ENCODE peak calls at places on chromosome 1, in seven cellular contexts. Z is NCI-H187 treated with DMSO at 0.1 percent for 48 hours; U is stimulated activated CD4-positive, alpha-beta T cell treated with anti-CD3 and anti-CD28 coated beads, Interleukin-12 subunit alpha, Interleukin-12 subunit beta, amount 100 ng/mL, for 4 hours; A is Jurkat, Clone E6-1; E is HFFc6; D is kidney tubule cell; G is brain microvascular endothelial cell. Y is an unnamed sample.

GRCh38 chr1:8135250-8135649 is 109.1 kb upstream of the ERRFI1 start:
- DNase-seq in G (no peak), A (no peak), E (no peak), D (no peak), U (no peak), Z (no peak), Y (no peak)

GRCh38 chr1:226979115-226979516 is 39.0 kb downstream of the COQ8A start:
- DNase-seq in U (no peak), E (no peak), G (no peak), Z (no peak), A (no peak), D (no peak), Y (no peak)

GRCh38 chr1:8821084-8821483 is 3.6 kb upstream of the RERE start:
- DNase-seq in D (peak; percentile 51), G (no peak), A (no peak), Z (no peak), U (no peak), E (no peak), Y (no peak)

GRCh38 chr1:100861379-100861778 is 33.3 kb downstream of the EXTL2 start:
- DNase-seq in E (no peak), Z (no peak), G (no peak), A (no peak), D (no peak), U (no peak), Y (no peak)

GRCh38 chr1:170146861-170147260 is 1.1 kb downstream of the NTMT2 start:
- DNase-seq in G (no peak), Z (no peak), U (no peak), E (no peak), A (peak; percentile 95), D (no peak), Y (no peak)

GRCh38 chr1:204941415-204942338 is 71.0 kb downstream of the NFASC start:
- DNase-seq in A (peak; percentile 52), G (peak; percentile 61), D (peak; percentile 65), U (peak; percentile 37), Z (peak; percentile 11), E (peak; percentile 37), Y (no peak)

GRCh38 chr1:178055093-178055492 is 38.8 kb upstream of the RASAL2 start:
- DNase-seq in D (peak; percentile 61), A (peak; percentile 19), G (no peak), Z (no peak), E (no peak), U (no peak), Y (no peak)

GRCh38 chr1:179777731-179778130 is 34.6 kb downstream of the FAM163A start:
- DNase-seq in D (no peak), A (no peak), G (no peak), E (no peak), U (no peak), Z (no peak), Y (no peak)

GRCh38 chr1:27601321-27601770 is 2.6 kb downstream of the AHDC1 start:
- DNase-seq in Z (no peak), E (no peak), D (no peak), U (no peak), G (no peak), A (no peak), Y (no peak)

GRCh38 chr1:156667968-156668709 is 9.1 kb downstream of the NES start:
- DNase-seq in U (no peak), A (no peak), D (no peak), G (no peak), Z (no peak), E (no peak), Y (no peak)

GRCh38 chr1:15354580-15354965 is 55.1 kb upstream of the EFHD2 start:
- DNase-seq in Z (no peak), D (no peak), A (no peak), U (no peak), E (peak; percentile 66), G (peak; percentile 40), Y (no peak)

GRCh38 chr1:221117548-221117951 is 238.3 kb downstream of the HLX start:
- DNase-seq in E (peak; percentile 93), D (peak; percentile 99), G (peak; percentile 50), A (no peak), Z (no peak), U (no peak), Y (no peak)

GRCh38 chr1:15345711-15346355 is 63.9 kb upstream of the EFHD2 start:
- DNase-seq in Z (no peak), A (no peak), E (no peak), D (no peak), U (no peak), G (no peak), Y (peak; percentile 68)

GRCh38 chr1:64378826-64379225 is 91.1 kb upstream of the CACHD1 start:
- DNase-seq in A (no peak), Z (no peak), D (no peak), G (no peak), U (no peak), E (no peak), Y (no peak)

GRCh38 chr1:47189844-47190562 is at the start of gene PDZK1IP1:
- DNase-seq in E (peak; percentile 41), U (no peak), G (peak; percentile 31), A (no peak), D (peak; percentile 100), Z (no peak), Y (peak; percentile 72)

GRCh38 chr1:90717665-90718410 is 736 bp upstream of the BARHL2 start:
- DNase-seq in D (no peak), U (no peak), E (no peak), Z (no peak), G (no peak), A (peak; percentile 48), Y (no peak)

GRCh38 chr1:235938714-235939487 is 72.2 kb upstream of the LYST start:
- DNase-seq in E (no peak), D (no peak), U (no peak), Z (no peak), A (no peak), G (no peak), Y (no peak)

GRCh38 chr1:95309031-95309459 is 75.0 kb downstream of the RWDD3 start:
- DNase-seq in D (peak; percentile 37), E (peak; percentile 18), U (no peak), Z (no peak), G (peak; percentile 14), A (peak; percentile 10), Y (no peak)

GRCh38 chr1:240122639-240123604 is 31.2 kb downstream of the FMN2 start:
- DNase-seq in D (peak; percentile 26), E (no peak), Z (peak; percentile 61), G (peak; percentile 42), U (no peak), A (no peak), Y (no peak)

GRCh38 chr1:157200451-157200850 is 62.3 kb upstream of the ETV3 start:
- DNase-seq in E (no peak), Z (no peak), A (no peak), G (no peak), U (no peak), D (no peak), Y (no peak)

GRCh38 chr1:177124578-177125278 is 39.8 kb downstream of the ASTN1 start:
- DNase-seq in G (no peak), U (no peak), A (no peak), D (no peak), Z (no peak), E (no peak), Y (no peak)

GRCh38 chr1:172476218-172476811 is 32.4 kb upstream of the PIGC start:
- DNase-seq in E (no peak), A (no peak), Z (no peak), U (no peak), D (peak; percentile 94), G (no peak), Y (peak; percentile 93)

GRCh38 chr1:94178896-94179295 is 57.9 kb upstream of the ABCA4 start:
- DNase-seq in E (no peak), U (no peak), Z (no peak), D (no peak), G (no peak), A (no peak), Y (no peak)

GRCh38 chr1:195831789-195832188 is 776.5 kb downstream of the KCNT2 start:
- DNase-seq in D (no peak), G (no peak), A (no peak), U (no peak), E (no peak), Z (no peak), Y (no peak)

GRCh38 chr1:202835548-202836072 is 24.9 kb downstream of the PCAT6 start:
- DNase-seq in D (no peak), Z (no peak), E (no peak), A (peak; percentile 66), U (no peak), G (no peak), Y (no peak)

GRCh38 chr1:222892137-222892763 is 77.4 kb downstream of the DISP1 start:
- DNase-seq in G (peak; percentile 92), D (peak; percentile 83), A (no peak), U (no peak), E (peak; percentile 92), Z (no peak), Y (no peak)

GRCh38 chr1:1137256-1138045 is 21.6 kb upstream of the C1orf159 start:
- DNase-seq in A (peak; percentile 41), U (peak; percentile 71), D (no peak), Z (no peak), G (no peak), E (no peak), Y (no peak)

GRCh38 chr1:39701092-39701460 is 9.8 kb upstream of the HPCAL4 start:
- DNase-seq in Z (no peak), E (no peak), A (no peak), D (peak; percentile 28), G (peak; percentile 82), U (no peak), Y (no peak)

GRCh38 chr1:36475341-36475740 is 7.4 kb downstream of the CSF3R start:
- DNase-seq in U (no peak), D (no peak), Z (no peak), A (no peak), E (no peak), G (no peak), Y (no peak)

GRCh38 chr1:2540816-2541492 is 10.9 kb upstream of the HES5 start:
- DNase-seq in G (no peak), U (peak; percentile 33), Z (no peak), E (no peak), D (no peak), A (no peak), Y (no peak)

GRCh38 chr1:92411511-92411910 is 75.2 kb downstream of the GFI1 start:
- DNase-seq in A (peak; percentile 28), D (peak; percentile 18), G (peak; percentile 53), U (no peak), Z (no peak), E (peak; percentile 70), Y (peak; percentile 40)

GRCh38 chr1:116273042-116273783 is 99.8 kb upstream of the ATP1A1 start:
- DNase-seq in Z (no peak), G (no peak), U (no peak), D (no peak), E (no peak), A (no peak), Y (no peak)